ENCODE peak calls at places on chromosomes 4 and X, in eight cellular contexts. X, Z, C, M, P, B, W and D are unnamed samples.

GRCh38 chrX:132389480-132389879 is 99.4 kb downstream of the MBNL3 start:
- DNase-seq in C (peak; percentile 14), M (no peak), X (no peak), P (no peak), Z (no peak), B (no peak), W (no peak), D (no peak)

GRCh38 chrX:69153060-69153730 is 12.1 kb downstream of the PJA1 start:
- DNase-seq in W (peak; percentile 86), B (no peak), Z (no peak), X (peak; percentile 14), C (peak; percentile 22), P (no peak), M (no peak), D (peak; percentile 23)

GRCh38 chrX:48683411-48683982 is at the start of gene WAS:
- DNase-seq in P (no peak), M (no peak), W (no peak), B (no peak), X (no peak), C (no peak), Z (no peak), D (no peak)

GRCh38 chr4:2087170-2087569 is 28.0 kb downstream of the NAT8L start:
- DNase-seq in M (no peak), B (no peak), X (no peak), Z (no peak), W (no peak), P (no peak), C (no peak), D (peak; percentile 5)

GRCh38 chr4:135485371-135485770 is 1283.8 kb upstream of the PABPC4L start:
- DNase-seq in X (no peak), Z (no peak), W (no peak), M (peak; percentile 14), C (no peak), P (no peak), B (no peak), D (no peak)

GRCh38 chrX:54386314-54386713 is 28.5 kb upstream of the WNK3 start:
- DNase-seq in Z (no peak), X (peak; percentile 5), M (no peak), C (no peak), B (no peak), P (no peak), W (no peak), D (no peak)

GRCh38 chr4:10045481-10045880 is 24.2 kb upstream of the SLC2A9 start:
- DNase-seq in B (peak; percentile 62), W (peak; percentile 43), C (no peak), P (peak; percentile 98), X (no peak), Z (no peak), M (no peak), D (peak; percentile 37)

GRCh38 chr4:172726001-172726423 is 442.6 kb upstream of the GALNT7 start:
- DNase-seq in C (no peak), W (no peak), M (no peak), P (no peak), Z (no peak), B (peak; percentile 13), X (no peak), D (no peak)

GRCh38 chrX:20906571-20906970 is 467.6 kb upstream of the CNKSR2 start:
- DNase-seq in B (no peak), W (no peak), Z (no peak), X (peak; percentile 33), C (no peak), M (no peak), P (no peak), D (peak; percentile 51)

GRCh38 chr4:62709618-62710252 is 1509.6 kb downstream of the ADGRL3 start:
- DNase-seq in C (no peak), P (no peak), W (peak; percentile 35), M (no peak), B (no peak), X (peak; percentile 24), Z (no peak), D (peak; percentile 5)
- TF ChIP-seq CTCF in C (peak; percentile 42), P (peak; percentile 54), W (peak; percentile 47), M (peak; percentile 61), B (no peak), X (peak; percentile 52), Z (peak; percentile 41), D (peak; percentile 38)

DNA sequence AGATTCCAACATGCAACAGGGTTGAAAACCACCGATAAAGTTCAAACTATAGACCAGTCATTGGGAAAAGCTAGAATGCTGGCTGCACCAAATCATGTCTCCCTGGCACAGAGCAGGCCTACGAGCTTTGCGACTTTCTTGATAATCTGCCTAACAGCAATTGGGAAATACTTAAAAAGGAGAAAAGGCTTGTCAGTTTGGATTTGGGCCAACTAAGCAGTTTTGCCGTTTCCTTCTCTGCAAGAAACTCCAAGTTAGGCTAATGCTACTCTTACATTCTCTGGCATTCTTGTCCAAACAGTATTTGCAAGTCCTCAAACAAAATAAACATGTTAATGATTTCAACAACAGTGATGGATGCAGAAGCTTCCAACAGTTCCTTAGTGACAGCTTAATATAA is 87.9 kb downstream of the PDK3 start:
- DNase-seq in P (no peak), W (peak; percentile 64), C (peak; percentile 6), M (no peak), X (no peak), Z (no peak), B (no peak), D (peak; percentile 5)
- H3K4me3 ChIP-seq in P (no peak overlapping the region), W (no peak overlapping the region), C (no peak overlapping the region), M (no peak overlapping the region), X (no peak overlapping the region), Z (no peak overlapping the region), B (no peak overlapping the region), D (no peak overlapping the region)

GRCh38 chr4:184474261-184475095 is at the start of gene IRF2:
- DNase-seq in M (peak; percentile 98), Z (peak; percentile 98), C (peak; percentile 94), P (peak; percentile 63), W (peak; percentile 99), X (peak; percentile 96), B (peak; percentile 81), D (peak; percentile 95)

GRCh38 chr4:184473265-184473514 is 1.2 kb downstream of the IRF2 start:
- DNase-seq in P (no peak), B (no peak), X (no peak), Z (no peak), C (no peak), W (no peak), M (no peak), D (no peak)

GRCh38 chr4:184471872-184472539 is 2.3 kb downstream of the IRF2 start:
- DNase-seq in X (peak; percentile 9), P (no peak), C (no peak), B (no peak), M (no peak), W (peak; percentile 21), Z (no peak), D (peak; percentile 37)

GRCh38 chr4:184473515-184474260 is 662 bp downstream of the IRF2 start:
- DNase-seq in X (peak; percentile 19), M (peak; percentile 52), Z (peak; percentile 71), P (no peak), B (peak; percentile 24), C (no peak), W (peak; percentile 47), D (peak; percentile 30)

DNA sequence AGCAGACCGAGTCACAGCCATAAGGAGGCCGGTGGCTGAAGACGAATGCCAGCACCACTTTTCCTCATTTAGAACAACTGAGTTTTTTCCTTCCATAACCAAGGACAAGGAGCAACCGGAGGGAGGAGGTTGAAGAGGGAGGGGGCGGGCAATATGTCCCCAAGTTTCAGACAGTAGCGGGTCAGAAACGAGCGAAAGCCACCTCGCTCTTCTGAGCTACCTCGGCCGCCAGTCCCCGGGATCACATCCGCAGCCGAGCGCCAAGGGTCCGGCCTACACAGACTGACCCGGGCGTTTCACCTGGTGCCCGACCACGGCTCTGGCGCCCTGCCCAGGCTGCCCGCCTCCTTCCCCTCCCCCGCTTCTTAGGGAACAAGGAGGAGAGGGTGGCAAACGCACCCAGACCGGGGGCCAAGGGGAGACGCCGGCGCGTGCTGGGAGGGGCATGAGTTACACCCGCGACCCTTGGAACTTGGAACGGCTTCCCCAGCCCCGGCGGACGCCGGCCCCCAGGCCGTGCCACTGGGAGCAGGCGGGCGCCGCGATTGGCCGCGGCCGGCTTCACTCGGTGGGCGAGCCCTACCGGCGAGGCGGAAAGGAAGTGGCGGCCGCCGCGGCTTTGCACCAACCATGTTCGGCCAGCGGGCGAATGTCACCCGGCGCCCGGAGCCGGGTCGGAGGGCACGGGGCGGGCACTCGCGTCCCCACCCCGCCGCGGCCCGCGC is 1.6 kb downstream of the IRF2 start:
- DNase-seq in M (peak; percentile 92), C (peak; percentile 53), B (peak; percentile 58), Z (peak; percentile 96), W (peak; percentile 76), X (peak; percentile 30), P (no peak), D (peak; percentile 45)
- TF ChIP-seq CTCF in M (no peak), C (no peak), B (no peak), Z (no peak), W (no peak), X (no peak), P (no peak), D (no peak)

GRCh38 chr4:37951465-37952352 is 8.5 kb upstream of the PTTG2 start:
- DNase-seq in M (no peak), W (no peak), C (no peak), Z (no peak), X (no peak), B (no peak), P (no peak), D (no peak)

GRCh38 chr4:37949636-37950426 is 10.4 kb upstream of the PTTG2 start:
- DNase-seq in W (no peak), M (no peak), B (no peak), Z (no peak), C (no peak), X (no peak), P (no peak), D (no peak)

GRCh38 chr4:37958932-37959331 is 1.3 kb upstream of the PTTG2 start:
- DNase-seq in W (no peak), C (no peak), B (no peak), M (no peak), Z (no peak), P (no peak), X (no peak), D (no peak)

GRCh38 chr4:37956941-37957340 is 3.3 kb upstream of the PTTG2 start:
- DNase-seq in M (no peak), X (no peak), Z (no peak), W (no peak), B (no peak), P (no peak), C (no peak), D (no peak)

GRCh38 chr4:37953620-37954325 is 6.4 kb upstream of the PTTG2 start:
- DNase-seq in X (peak; percentile 71), Z (no peak), P (no peak), C (no peak), M (no peak), W (peak; percentile 12), B (no peak), D (peak; percentile 53)
- H3K4me3 ChIP-seq in X (no peak overlapping the region), Z (no peak overlapping the region), P (no peak overlapping the region), C (no peak overlapping the region), M (no peak overlapping the region), W (no peak overlapping the region), B (no peak overlapping the region), D (no peak overlapping the region)